ENCODE peak calls at places on chromosome 11, in eight cellular contexts. O, N, Z, M, H, T, F and V are unnamed samples.

GRCh38 chr11:45158210-45158644 is 11.8 kb downstream of the PRDM11 start:
- DNase-seq in N (no peak), Z (no peak), F (no peak), O (no peak), H (peak), M (no peak), T (peak), V (no peak)

GRCh38 chr11:38791346-38791961 is 2193.4 kb upstream of the RAG2 start:
- DNase-seq in F (no peak), H (peak), N (peak), M (peak), O (peak), T (peak), Z (peak), V (peak)

GRCh38 chr11:65890324-65891179 is at the start of gene CCDC85B:
- DNase-seq in T (peak), O (peak), N (peak), H (peak), M (peak), Z (peak), F (peak), V (no peak)

GRCh38 chr11:61706452-61707400 is 26.5 kb downstream of the DAGLA start:
- DNase-seq in M (peak), H (no peak), Z (no peak), O (no peak), N (no peak), F (no peak), T (no peak), V (no peak)

GRCh38 chr11:67082071-67082791 is 25.6 kb downstream of the RHOD start:
- DNase-seq in H (peak), T (no peak), N (peak), M (peak), O (no peak), Z (no peak), F (no peak), V (no peak)

GRCh38 chr11:116980136-116980793 is 118.0 kb downstream of the SIK3 start:
- DNase-seq in F (peak), O (no peak), M (no peak), Z (peak), N (no peak), T (no peak), H (no peak), V (no peak)

GRCh38 chr11:68214173-68215086 is 1.3 kb upstream of the KMT5B start:
- DNase-seq in F (no peak), O (no peak), Z (no peak), N (peak), M (no peak), H (peak), T (no peak), V (no peak)

GRCh38 chr11:99773646-99774045 is 752.9 kb downstream of the CNTN5 start:
- DNase-seq in M (no peak), H (no peak), Z (no peak), O (no peak), F (no peak), N (no peak), T (peak), V (no peak)

GRCh38 chr11:61131998-61132555 is 29.1 kb downstream of the VPS37C start:
- DNase-seq in F (no peak), H (no peak), T (no peak), Z (no peak), O (no peak), N (no peak), M (no peak), V (no peak)

GRCh38 chr11:75845324-75845723 is 30.3 kb downstream of the UVRAG start:
- DNase-seq in F (no peak), Z (no peak), H (no peak), M (no peak), N (no peak), O (no peak), T (no peak), V (no peak)

GRCh38 chr11:72091292-72091691 is 10.6 kb downstream of the LRRC51 start:
- DNase-seq in Z (peak), T (peak), F (no peak), O (no peak), H (peak), M (peak), N (peak), V (no peak)

GRCh38 chr11:9091044-9091936 is at the start of gene SCUBE2:
- DNase-seq in Z (no peak), N (peak), T (no peak), O (no peak), F (no peak), M (peak), H (peak), V (no peak)

GRCh38 chr11:109898592-109898991 is 194.6 kb upstream of the ZC3H12C start:
- DNase-seq in Z (no peak), H (no peak), O (no peak), N (no peak), M (no peak), F (no peak), T (no peak), V (no peak)

GRCh38 chr11:297666-298405 is 1.5 kb downstream of the IFITM5 start:
- DNase-seq in M (peak), H (no peak), N (no peak), F (no peak), T (peak), Z (no peak), O (no peak), V (no peak)

GRCh38 chr11:95228081-95228859 is 2.7 kb downstream of the SESN3 start:
- DNase-seq in T (no peak), Z (no peak), O (no peak), N (no peak), H (no peak), M (no peak), F (no peak), V (no peak)

GRCh38 chr11:68370211-68371111 is 58.1 kb downstream of the LRP5 start:
- DNase-seq in H (peak), M (no peak), N (no peak), O (no peak), Z (no peak), T (no peak), F (peak), V (no peak)

GRCh38 chr11:17741487-17741886 is 6.9 kb downstream of the KCNC1 start:
- DNase-seq in F (no peak), H (no peak), T (no peak), M (no peak), N (no peak), O (no peak), Z (no peak), V (no peak)

GRCh38 chr11:35141538-35141937 is 2.6 kb downstream of the CD44 start:
- DNase-seq in O (no peak), M (no peak), N (no peak), Z (peak), F (no peak), H (no peak), T (no peak), V (no peak)

GRCh38 chr11:6405039-6405667 is 13.7 kb downstream of the APBB1 start:
- DNase-seq in H (peak), F (no peak), Z (no peak), N (peak), O (no peak), M (no peak), T (no peak), V (no peak)

GRCh38 chr11:1335811-1336761 is 26.7 kb upstream of the TOLLIP start:
- DNase-seq in M (peak), Z (peak), H (peak), O (no peak), F (no peak), T (peak), N (peak), V (no peak)

GRCh38 chr11:95923730-95924413 is at the start of gene MTMR2:
- DNase-seq in T (peak), O (peak), H (peak), F (peak), Z (peak), M (peak), N (peak), V (no peak)

GRCh38 chr11:125365196-125365931 is 130.7 kb downstream of the FEZ1 start:
- DNase-seq in Z (no peak), T (no peak), H (no peak), M (no peak), O (no peak), N (no peak), F (no peak), V (no peak)

GRCh38 chr11:79441159-79441875 is 487 bp upstream of the TENM4 start:
- DNase-seq in M (no peak), F (no peak), N (peak), H (no peak), T (no peak), O (no peak), Z (peak), V (no peak)

GRCh38 chr11:93850585-93851018 is at the start of gene VSTM5:
- DNase-seq in M (no peak), N (no peak), T (no peak), F (no peak), O (no peak), Z (no peak), H (no peak), V (no peak)

GRCh38 chr11:8809185-8809584 is 101.8 kb upstream of the AKIP1 start:
- DNase-seq in F (no peak), T (no peak), O (no peak), Z (no peak), M (no peak), H (no peak), N (no peak), V (no peak)

GRCh38 chr11:109794501-109794900 is 298.7 kb upstream of the ZC3H12C start:
- DNase-seq in Z (no peak), F (no peak), H (no peak), T (no peak), O (no peak), N (no peak), M (no peak), V (no peak)

GRCh38 chr11:67114275-67114896 is 4.7 kb upstream of the KDM2A start:
- DNase-seq in Z (no peak), F (no peak), M (no peak), N (no peak), H (no peak), T (no peak), O (no peak), V (no peak)

GRCh38 chr11:73139476-73140198 is 2.5 kb downstream of the FCHSD2 start:
- DNase-seq in Z (no peak), O (no peak), F (no peak), M (no peak), H (no peak), N (no peak), T (peak), V (no peak)

GRCh38 chr11:70468256-70469230 is 70.2 kb downstream of the CTTN start:
- DNase-seq in H (no peak), F (no peak), T (no peak), Z (no peak), O (no peak), M (no peak), N (peak), V (no peak)

GRCh38 chr11:72864692-72865655 is 50.8 kb downstream of the ATG16L2 start:
- DNase-seq in H (peak), Z (no peak), T (no peak), F (no peak), N (no peak), O (no peak), M (no peak), V (no peak)

GRCh38 chr11:33949201-33949913 is 57.5 kb upstream of the LMO2 start:
- DNase-seq in N (no peak), T (no peak), Z (no peak), M (no peak), H (no peak), O (no peak), F (no peak), V (no peak)

DNA sequence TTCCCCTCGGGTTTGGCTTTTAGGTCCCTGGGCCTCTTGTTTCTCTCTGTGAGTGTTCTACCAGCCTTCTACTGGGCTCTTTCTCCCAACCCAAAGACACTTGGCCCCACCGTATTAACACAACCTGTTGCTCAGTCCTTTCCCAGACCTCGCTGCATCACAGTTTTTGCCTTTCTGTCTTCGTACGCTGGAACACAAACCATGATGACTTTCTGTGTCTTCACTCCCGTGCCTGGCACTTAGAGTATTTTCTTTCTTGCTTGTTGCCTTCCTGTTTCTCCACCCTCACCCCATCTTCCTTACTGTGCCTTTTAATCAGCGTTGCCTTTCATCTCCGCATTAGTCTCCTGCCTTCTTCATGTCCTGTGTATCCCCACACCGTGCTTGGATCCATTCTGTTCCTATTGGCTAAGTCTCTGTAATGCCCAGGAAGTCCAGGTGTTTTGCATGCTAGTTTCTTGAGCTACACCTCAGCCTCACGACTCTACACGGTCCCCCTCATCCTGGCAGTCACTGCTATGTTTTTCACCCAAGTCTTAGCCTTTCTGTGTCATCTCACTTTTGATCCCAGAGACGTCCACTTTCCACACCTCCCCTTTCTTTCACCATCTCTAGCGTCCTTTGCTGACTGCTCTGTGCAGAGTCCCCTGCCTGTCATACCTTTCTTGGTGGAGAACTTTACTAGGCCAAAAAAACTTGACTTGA is 1.6 kb downstream of the MARK2 start:
- DNase-seq in O (no peak), F (no peak), H (no peak), N (no peak), M (no peak), Z (peak), T (no peak), V (no peak)
- TF ChIP-seq POLR2AphosphoS5 in O (no peak), F (no peak), H (no peak), N (no peak), M (no peak), Z (no peak), T (no peak), V (no peak)

GRCh38 chr11:87281496-87281895 is 243.8 kb downstream of the TMEM135 start:
- DNase-seq in T (peak), M (no peak), Z (no peak), O (no peak), N (no peak), F (no peak), H (no peak), V (no peak)
- TF ChIP-seq REST in T (no peak), M (no peak), Z (no peak), O (no peak), N (no peak), F (no peak), H (no peak), V (no peak)

GRCh38 chr11:63017306-63017974 is 1.8 kb upstream of the SLC22A8 start:
- DNase-seq in M (no peak), Z (no peak), N (no peak), F (no peak), T (no peak), O (no peak), H (peak), V (no peak)
- TF ChIP-seq POLR2AphosphoS5 in M (no peak), Z (no peak), N (no peak), F (no peak), T (no peak), O (no peak), H (no peak), V (no peak)

GRCh38 chr11:12144306-12145174 is 34.1 kb downstream of the MICAL2 start:
- DNase-seq in O (no peak), M (no peak), H (no peak), F (no peak), N (no peak), T (no peak), Z (no peak), V (no peak)
- TF ChIP-seq REST in O (no peak), M (no peak), H (no peak), F (no peak), N (no peak), T (no peak), Z (no peak), V (no peak)

GRCh38 chr11:64334764-64335741 is 5.0 kb upstream of the CCDC88B start:
- DNase-seq in N (peak), T (peak), Z (peak), F (peak), M (peak), O (peak), H (peak), V (peak)
- TF ChIP-seq POLR2AphosphoS5 in N (no peak), T (no peak), Z (peak), F (no peak), M (peak), O (peak), H (peak), V (peak)

GRCh38 chr11:114893329-114893728 is 215.0 kb downstream of the NXPE2 start:
- DNase-seq in T (no peak), Z (no peak), N (no peak), H (no peak), M (no peak), O (no peak), F (no peak), V (no peak)

GRCh38 chr11:114891911-114892310 is 213.6 kb downstream of the NXPE2 start:
- DNase-seq in O (no peak), F (no peak), Z (no peak), N (no peak), H (no peak), T (no peak), M (no peak), V (no peak)

GRCh38 chr11:114890076-114890475 is 211.7 kb downstream of the NXPE2 start:
- DNase-seq in M (no peak), T (no peak), N (no peak), F (no peak), Z (no peak), O (no peak), H (no peak), V (no peak)

GRCh38 chr11:114889464-114890065 is 211.2 kb downstream of the NXPE2 start:
- DNase-seq in N (peak), H (no peak), F (no peak), Z (no peak), M (no peak), T (no peak), O (no peak), V (no peak)

DNA sequence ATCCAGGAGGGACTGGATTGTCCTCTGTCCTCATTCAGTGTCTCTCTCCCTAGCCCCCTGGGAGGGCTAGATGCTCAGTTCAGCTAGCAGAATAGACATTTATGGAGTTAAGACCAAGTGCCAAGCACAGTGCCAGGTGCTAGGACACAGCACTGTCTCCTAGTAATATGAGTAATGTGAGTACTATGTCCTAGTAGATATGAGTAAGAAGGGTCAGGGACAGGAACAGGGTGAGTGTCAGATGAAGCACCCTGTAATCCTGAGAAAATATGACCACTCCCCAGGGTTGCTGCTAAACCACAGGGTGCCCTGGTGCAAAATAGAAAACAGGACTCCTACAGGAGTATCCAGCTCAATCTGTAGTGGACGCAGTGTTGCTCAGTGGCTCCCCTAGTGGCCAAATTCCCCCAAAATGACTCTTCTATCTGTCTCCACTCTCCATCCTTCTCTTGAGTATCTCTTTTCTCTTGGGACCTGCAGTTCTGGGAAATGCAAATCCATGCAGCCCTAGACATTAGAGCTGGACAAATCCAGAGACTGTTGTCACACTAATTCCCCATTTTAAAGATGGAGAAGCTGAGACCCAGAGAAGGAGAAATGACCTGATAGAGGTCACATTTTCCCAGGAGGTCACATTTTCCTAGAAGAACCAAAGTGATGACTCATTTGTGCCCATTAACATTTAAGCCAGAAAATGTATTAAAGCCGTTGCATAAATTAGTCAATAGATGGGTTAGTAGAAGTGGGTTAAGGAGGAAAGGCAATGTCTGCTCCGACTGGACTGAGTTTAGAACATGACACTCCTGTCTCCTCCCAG is 214.3 kb downstream of the NXPE2 start:
- DNase-seq in N (peak), F (no peak), Z (no peak), T (no peak), O (no peak), H (peak), M (peak), V (no peak)
- TF ChIP-seq REST in N (no peak), F (no peak), Z (no peak), T (no peak), O (no peak), H (no peak), M (no peak), V (no peak)

GRCh38 chr11:128157423-128158298 is 429.7 kb downstream of the ETS1 start:
- DNase-seq in N (peak), F (peak), H (peak), Z (peak), O (peak), M (peak), T (peak), V (peak)
- TF ChIP-seq POLR2AphosphoS5 in N (no peak), F (no peak), H (no peak), Z (no peak), O (no peak), M (no peak), T (no peak), V (no peak)

GRCh38 chr11:101127348-101127698 is 2.3 kb downstream of the PGR start:
- DNase-seq in H (no peak), N (peak), Z (no peak), M (peak), O (no peak), T (no peak), F (no peak), V (no peak)

GRCh38 chr11:101126551-101127347 is 2.9 kb downstream of the PGR start:
- DNase-seq in M (peak), F (no peak), N (peak), H (no peak), T (no peak), O (no peak), Z (no peak), V (no peak)

GRCh38 chr11:101129203-101129943 is at the start of gene PGR:
- DNase-seq in O (no peak), F (no peak), T (no peak), N (peak), M (peak), H (peak), Z (no peak), V (no peak)

GRCh38 chr11:101127699-101128570 is 1.7 kb downstream of the PGR start:
- DNase-seq in N (peak), O (no peak), M (peak), H (peak), T (no peak), Z (no peak), F (no peak), V (no peak)

GRCh38 chr11:101128571-101129202 is 926 bp downstream of the PGR start:
- DNase-seq in N (peak), O (no peak), M (peak), Z (no peak), T (no peak), F (no peak), H (peak), V (no peak)
- TF ChIP-seq REST in N (no peak), O (no peak), M (no peak), Z (no peak), T (no peak), F (no peak), H (no peak), V (no peak)

DNA sequence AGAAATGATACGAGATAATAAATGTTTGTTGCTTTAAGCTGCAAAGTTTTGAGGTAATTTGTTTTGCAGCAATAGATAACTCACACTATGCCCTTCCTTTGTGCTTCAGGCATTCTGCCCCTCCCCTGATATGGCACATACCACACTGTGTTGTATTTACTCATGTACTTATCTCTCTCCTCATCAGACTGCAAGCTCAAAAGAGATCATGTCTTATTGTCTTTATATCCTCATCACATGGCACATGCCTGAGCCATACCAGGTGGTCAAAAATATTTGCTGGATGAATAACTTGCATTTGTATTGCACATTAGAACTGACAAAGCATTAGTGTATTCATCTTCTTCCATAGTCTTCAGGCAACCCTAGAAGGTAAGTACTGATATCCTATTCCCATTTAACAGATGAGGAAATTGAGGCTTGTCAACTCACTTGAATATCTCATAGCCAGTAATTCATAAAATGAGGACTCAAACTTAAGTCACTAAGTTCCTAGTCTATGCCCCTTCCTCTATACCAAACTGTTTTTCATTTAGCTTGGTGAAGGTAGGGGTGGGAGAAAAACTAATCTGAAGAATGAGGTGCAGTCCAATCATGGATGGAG is 83.9 kb upstream of the EED start:
- DNase-seq in T (peak), Z (no peak), N (no peak), F (no peak), O (no peak), M (no peak), H (no peak), V (no peak)
- TF ChIP-seq POLR2AphosphoS5 in T (no peak), Z (no peak), N (no peak), F (no peak), O (no peak), M (no peak), H (peak), V (no peak)